ENCODE peak calls at places on chromosomes 5 and 9, in five cellular contexts. H is C1 segment of cervical spinal cord; T is naive thymus-derived CD8-positive, alpha-beta T cell; F is H1; C is D341Med. A is an unnamed sample.

GRCh38 chr9:17744786-17745185 is 165.9 kb downstream of the SH3GL2 start:
- DNase-seq in H (no peak), T (no peak), F (no peak), C (no peak), A (peak; percentile 34)

GRCh38 chr9:94717656-94718225 is 8.8 kb upstream of the AOPEP start:
- DNase-seq in H (no peak), T (no peak), F (no peak), C (no peak), A (no peak)

GRCh38 chr5:159207616-159208507 is 1.5 kb downstream of the RNF145 start:
- DNase-seq in H (peak; percentile 83), T (peak; percentile 88), F (peak; percentile 72), C (peak; percentile 79), A (peak; percentile 54)

GRCh38 chr5:14628346-14628745 is 36.2 kb upstream of the OTULIN start:
- DNase-seq in H (no peak), T (peak; percentile 40), F (peak; percentile 62), C (no peak), A (peak; percentile 81)

GRCh38 chr9:99345936-99346335 is 123.9 kb downstream of the SEC61B start:
- DNase-seq in H (no peak), T (no peak), F (no peak), C (no peak), A (no peak)

GRCh38 chr9:92740969-92741368 is 23.7 kb downstream of the BICD2 start:
- DNase-seq in H (no peak), T (no peak), F (no peak), C (no peak), A (no peak)

GRCh38 chr5:32443541-32444190 is 874 bp downstream of the ZFR start:
- DNase-seq in H (peak; percentile 65), T (peak; percentile 39), F (peak; percentile 79), C (peak; percentile 76), A (peak; percentile 33)

GRCh38 chr5:132046915-132047314 is 13.5 kb upstream of the IL3 start:
- DNase-seq in H (no peak), T (no peak), F (peak; percentile 44), C (peak; percentile 4), A (no peak)

GRCh38 chr5:158414333-158414762 is 555.4 kb upstream of the CLINT1 start:
- DNase-seq in H (no peak), T (no peak), F (no peak), C (no peak), A (no peak)

GRCh38 chr5:143432658-143433239 is 29.3 kb upstream of the NR3C1 start:
- DNase-seq in H (no peak), T (no peak), F (no peak), C (no peak), A (no peak)

GRCh38 chr5:120678279-120678678 is 214.2 kb downstream of the PRR16 start:
- DNase-seq in H (no peak), T (no peak), F (no peak), C (no peak), A (no peak)

GRCh38 chr9:3343671-3344070 is 182.1 kb downstream of the RFX3 start:
- DNase-seq in H (no peak), T (no peak), F (no peak), C (no peak), A (no peak)

GRCh38 chr5:148343603-148344230 is 8.4 kb downstream of the SPINK9 start:
- DNase-seq in H (no peak), T (no peak), F (no peak), C (no peak), A (no peak)

GRCh38 chr5:170056561-170057267 is 49.0 kb upstream of the FOXI1 start:
- DNase-seq in H (no peak), T (no peak), F (no peak), C (no peak), A (peak; percentile 24)

GRCh38 chr5:168705321-168705720 is 126.2 kb upstream of the PANK3 start:
- DNase-seq in H (no peak), T (no peak), F (no peak), C (no peak), A (no peak)

GRCh38 chr9:84436386-84437114 is 96.0 kb upstream of the SLC28A3 start:
- DNase-seq in H (no peak), T (no peak), F (no peak), C (no peak), A (no peak)

GRCh38 chr9:30301271-30301963 is 2083.0 kb upstream of the ACO1 start:
- DNase-seq in H (no peak), T (no peak), F (no peak), C (no peak), A (no peak)

GRCh38 chr5:58087905-58088304 is 372.0 kb downstream of the PLK2 start:
- DNase-seq in H (no peak), T (no peak), F (no peak), C (no peak), A (no peak)

GRCh38 chr5:76471994-76472337 is 68.9 kb downstream of the IQGAP2 start:
- DNase-seq in H (no peak), T (no peak), F (no peak), C (no peak), A (no peak)

GRCh38 chr9:122347348-122348287 is 23.2 kb upstream of the PTGS1 start:
- DNase-seq in H (no peak), T (no peak), F (no peak), C (no peak), A (peak; percentile 60)

GRCh38 chr9:12764150-12764549 is 10.7 kb upstream of the LURAP1L start:
- DNase-seq in H (no peak), T (no peak), F (no peak), C (no peak), A (no peak)

GRCh38 chr9:99931155-99931840 is 24.8 kb downstream of the STX17 start:
- DNase-seq in H (no peak), T (no peak), F (no peak), C (no peak), A (no peak)

GRCh38 chr5:55986931-55987330 is 7.8 kb downstream of the IL6ST start:
- DNase-seq in H (no peak), T (no peak), F (no peak), C (no peak), A (no peak)

GRCh38 chr5:1429501-1429900 is 15.7 kb downstream of the SLC6A3 start:
- DNase-seq in H (no peak), T (no peak), F (no peak), C (peak; percentile 10), A (no peak)

GRCh38 chr5:62084391-62084790 is 221.6 kb upstream of the KIF2A start:
- DNase-seq in H (peak; percentile 4), T (no peak), F (no peak), C (no peak), A (no peak)

GRCh38 chr9:83981126-83981871 is 694 bp downstream of the RMI1 start:
- DNase-seq in H (peak; percentile 64), T (peak; percentile 11), F (no peak), C (no peak), A (peak; percentile 49)

GRCh38 chr5:180180198-180180820 is 28.7 kb downstream of the RASGEF1C start:
- DNase-seq in H (peak; percentile 70), T (no peak), F (no peak), C (no peak), A (no peak)

GRCh38 chr5:13591621-13592020 is 352.9 kb downstream of the DNAH5 start:
- DNase-seq in H (no peak), T (no peak), F (no peak), C (no peak), A (no peak)

GRCh38 chr9:133775951-133776905 is 38.1 kb upstream of the SARDH start:
- DNase-seq in H (no peak), T (no peak), F (no peak), C (no peak), A (no peak)

GRCh38 chr9:76692448-76693129 is 71.6 kb upstream of the PCA3 start:
- DNase-seq in H (no peak), T (no peak), F (peak; percentile 35), C (no peak), A (no peak)

GRCh38 chr5:143592648-143593047 is 189.2 kb upstream of the NR3C1 start:
- DNase-seq in H (peak; percentile 7), T (no peak), F (no peak), C (no peak), A (no peak)

GRCh38 chr9:89555016-89555415 is 49.8 kb upstream of the GADD45G start:
- DNase-seq in H (no peak), T (no peak), F (no peak), C (no peak), A (no peak)